ENCODE peak calls at places on chromosomes 12 and 14, in five cellular contexts. G is mesendoderm, O is H1, I is IMR-90, U is H9. E is an unnamed sample.

GRCh38 chr12:28104338-28104737 is 85.9 kb upstream of the CCDC91 start:
- DNase-seq in G (no peak), O (no peak), I (no peak), U (no peak), E (no peak)

GRCh38 chr14:56630707-56631106 is 51.1 kb downstream of the TMEM260 start:
- DNase-seq in G (no peak), O (no peak), I (peak), U (no peak), E (no peak)

GRCh38 chr12:46364777-46365580 is 7.6 kb downstream of the SLC38A2 start:
- DNase-seq in G (no peak), O (no peak), I (peak), U (no peak), E (peak)

GRCh38 chr14:83559721-83560120 is 1970.2 kb upstream of the FLRT2 start:
- DNase-seq in G (no peak), O (no peak), I (peak), U (no peak), E (peak)

GRCh38 chr12:27133022-27133590 is 50.7 kb upstream of the C12orf71 start:
- DNase-seq in G (no peak), O (no peak), I (no peak), U (no peak), E (no peak)

GRCh38 chr12:30824311-30824710 is 69.6 kb upstream of the CAPRIN2 start:
- DNase-seq in G (no peak), O (no peak), I (no peak), U (no peak), E (no peak)

GRCh38 chr14:34628681-34629135 is 1.2 kb downstream of the SNX6 start:
- DNase-seq in G (no peak), O (no peak), I (peak), U (no peak), E (peak)

GRCh38 chr12:15180975-15181683 is 40.1 kb downstream of the RERG start:
- DNase-seq in G (no peak), O (no peak), I (no peak), U (no peak), E (no peak)

GRCh38 chr14:74459981-74460380 is 33.1 kb downstream of the NPC2 start:
- DNase-seq in G (no peak), O (no peak), I (no peak), U (no peak), E (no peak)

GRCh38 chr14:62373889-62374394 is 611.7 kb downstream of the SNAPC1 start:
- DNase-seq in G (no peak), O (no peak), I (peak), U (no peak), E (no peak)

GRCh38 chr14:68506645-68507405 is 286.0 kb downstream of the ZFP36L1 start:
- DNase-seq in G (no peak), O (no peak), I (no peak), U (no peak), E (no peak)

DNA sequence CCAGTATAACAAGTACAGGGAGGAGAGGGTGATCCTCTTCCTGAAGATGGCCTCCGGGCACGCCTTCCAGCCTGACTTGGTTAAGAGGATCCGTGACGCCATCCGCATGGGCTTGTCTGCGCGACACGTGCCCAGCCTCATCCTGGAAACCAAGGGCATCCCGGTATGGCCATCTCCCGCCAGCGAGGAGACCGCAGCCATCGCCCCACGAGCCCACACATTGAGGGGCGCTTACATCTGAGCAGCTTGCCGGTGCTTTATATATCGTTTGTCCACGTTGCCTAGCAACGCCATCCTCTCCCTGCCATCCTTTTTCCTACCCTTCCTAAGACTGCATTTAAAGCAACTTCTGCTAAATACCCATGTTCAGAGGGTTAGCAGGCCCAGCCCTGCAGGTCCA is 71.5 kb downstream of the AACS start:
- DNase-seq in G (no peak), O (no peak), I (no peak), U (no peak), E (no peak)
- H4K8ac ChIP-seq in G (no peak), O (no peak), I (no peak), U (no peak), E (no peak)

DNA sequence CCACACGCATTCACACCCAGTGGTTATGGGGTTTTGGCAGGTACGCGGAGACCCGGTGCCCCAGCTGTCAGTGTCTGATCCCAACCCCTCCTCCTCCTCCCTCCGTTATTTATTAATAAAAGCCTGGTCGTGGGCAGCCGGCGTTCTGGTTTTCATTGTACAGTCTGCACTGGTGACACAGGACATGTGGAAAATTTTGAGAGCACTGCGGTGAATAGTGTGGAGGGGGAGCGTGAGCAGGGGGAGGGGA is 11.5 kb upstream of the IRF2BPL start:
- DNase-seq in G (no peak), O (no peak), I (no peak), U (no peak), E (no peak)
- H2BK120ac ChIP-seq in G (peak), O (no peak), I (peak), U (no peak), E (peak)

GRCh38 chr14:99524804-99525698 is 43.8 kb downstream of the CCNK start:
- DNase-seq in G (peak), O (no peak), I (peak), U (no peak), E (peak)
- H4K8ac ChIP-seq in G (no peak), O (no peak), I (peak), U (no peak), E (peak)

GRCh38 chr14:20799444-20799843 is 3.2 kb downstream of the RNASE1 start:
- DNase-seq in G (no peak), O (no peak), I (no peak), U (no peak), E (no peak)

GRCh38 chr14:20797159-20797558 is 5.5 kb downstream of the RNASE1 start:
- DNase-seq in G (no peak), O (no peak), I (no peak), U (no peak), E (no peak)

GRCh38 chr14:20798932-20799331 is 3.7 kb downstream of the RNASE1 start:
- DNase-seq in G (no peak), O (no peak), I (no peak), U (no peak), E (no peak)

GRCh38 chr14:20799955-20800544 is 2.6 kb downstream of the RNASE1 start:
- DNase-seq in G (peak), O (no peak), I (no peak), U (no peak), E (no peak)

GRCh38 chr14:20798318-20798717 is 4.3 kb downstream of the RNASE1 start:
- DNase-seq in G (no peak), O (no peak), I (no peak), U (no peak), E (no peak)
- H2BK120ac ChIP-seq in G (no peak), O (no peak), I (no peak), U (no peak), E (no peak)

GRCh38 chr12:24798335-24798734 is 150.6 kb downstream of the BCAT1 start:
- DNase-seq in G (no peak), O (no peak), I (no peak), U (no peak), E (no peak)
- H4K8ac ChIP-seq in G (no peak), O (no peak), I (no peak), U (no peak), E (no peak)

DNA sequence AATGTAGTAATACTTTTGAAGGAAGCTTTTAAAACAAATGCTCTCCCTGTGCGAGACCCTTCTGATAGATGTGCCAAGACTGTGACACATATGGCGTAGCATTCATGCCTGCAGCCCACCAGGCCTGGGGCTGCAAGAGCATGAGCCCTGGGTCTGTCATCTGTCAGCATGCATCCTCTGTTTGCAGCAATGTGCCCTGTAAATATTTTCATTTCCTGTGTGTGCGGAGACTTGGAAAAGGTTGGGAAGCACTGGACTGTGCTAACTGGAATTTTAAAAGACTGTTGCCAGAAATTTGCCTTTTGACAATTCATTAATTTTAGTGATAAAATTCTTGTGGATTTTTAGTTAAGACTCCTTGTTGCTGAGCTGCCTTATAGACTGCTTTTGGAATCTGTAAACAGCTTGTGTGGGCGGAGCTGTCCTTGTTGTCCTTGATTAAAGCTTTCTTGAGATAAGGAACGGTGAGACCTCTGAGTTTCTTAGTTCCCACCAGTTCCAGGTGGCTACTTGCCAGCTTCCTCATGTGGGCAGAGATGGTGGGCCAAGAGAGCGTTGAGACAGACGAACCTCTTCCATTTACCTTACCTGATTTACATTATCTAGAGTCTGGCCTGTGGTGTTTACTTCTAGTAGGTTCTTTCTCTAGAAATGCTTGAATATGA is 23.4 kb downstream of the MARK3 start:
- DNase-seq in G (peak), O (no peak), I (peak), U (no peak), E (peak)
- H2BK120ac ChIP-seq in G (no peak), O (no peak), I (no peak), U (no peak), E (no peak)

DNA sequence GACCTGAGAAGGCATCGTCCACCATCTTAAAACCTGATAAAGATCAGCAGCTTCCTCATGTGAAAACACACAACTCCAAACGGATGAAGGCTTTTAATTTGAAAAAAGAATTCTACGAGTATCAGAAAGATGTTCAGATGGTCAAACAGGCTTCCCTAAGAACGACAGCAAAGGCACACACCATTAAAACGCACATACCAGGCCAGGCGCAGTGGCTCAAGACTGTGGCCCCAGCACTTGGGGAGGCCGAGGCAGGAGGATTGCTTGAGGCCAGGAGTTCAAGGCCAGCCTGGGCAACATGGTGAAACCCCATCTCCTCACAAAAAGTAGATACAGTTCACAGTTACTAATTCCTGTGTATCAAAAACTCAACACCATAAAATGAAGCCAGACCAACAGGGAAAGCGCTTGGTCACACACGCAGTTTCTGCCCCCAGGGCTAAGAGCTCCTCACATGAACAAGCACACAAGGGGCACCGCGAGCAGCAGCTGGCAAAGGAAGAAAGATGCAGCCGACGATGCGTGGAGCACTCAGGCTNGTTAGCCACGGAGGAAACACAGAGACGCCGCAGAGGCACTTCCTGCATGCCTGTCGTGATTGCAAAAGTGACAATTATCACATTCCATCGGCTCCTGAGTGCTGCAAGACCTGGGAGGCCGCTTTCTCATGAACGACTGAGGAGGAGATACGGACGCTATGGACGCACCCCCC is 78.0 kb downstream of the NOC4L start:
- DNase-seq in G (peak), O (no peak), I (peak), U (no peak), E (peak)
- H4K8ac ChIP-seq in G (no peak), O (no peak), I (no peak), U (no peak), E (no peak)

GRCh38 chr12:3992945-3993344 is 119.7 kb upstream of the PARP11 start:
- DNase-seq in G (no peak), O (no peak), I (no peak), U (no peak), E (no peak)
- H2BK120ac ChIP-seq in G (no peak), O (no peak), I (no peak), U (no peak), E (no peak)

GRCh38 chr12:56119361-56119796 is 1.3 kb downstream of the ZC3H10 start:
- DNase-seq in G (peak), O (peak), I (peak), U (peak), E (peak)

GRCh38 chr12:56120158-56120846 is 2.2 kb downstream of the ZC3H10 start:
- DNase-seq in G (peak), O (no peak), I (peak), U (no peak), E (no peak)

GRCh38 chr12:56116267-56117081 is at the start of gene RPL41:
- DNase-seq in G (peak), O (peak), I (peak), U (peak), E (peak)

GRCh38 chr12:56118688-56119045 is 601 bp downstream of the ZC3H10 start:
- DNase-seq in G (no peak), O (no peak), I (no peak), U (no peak), E (no peak)

DNA sequence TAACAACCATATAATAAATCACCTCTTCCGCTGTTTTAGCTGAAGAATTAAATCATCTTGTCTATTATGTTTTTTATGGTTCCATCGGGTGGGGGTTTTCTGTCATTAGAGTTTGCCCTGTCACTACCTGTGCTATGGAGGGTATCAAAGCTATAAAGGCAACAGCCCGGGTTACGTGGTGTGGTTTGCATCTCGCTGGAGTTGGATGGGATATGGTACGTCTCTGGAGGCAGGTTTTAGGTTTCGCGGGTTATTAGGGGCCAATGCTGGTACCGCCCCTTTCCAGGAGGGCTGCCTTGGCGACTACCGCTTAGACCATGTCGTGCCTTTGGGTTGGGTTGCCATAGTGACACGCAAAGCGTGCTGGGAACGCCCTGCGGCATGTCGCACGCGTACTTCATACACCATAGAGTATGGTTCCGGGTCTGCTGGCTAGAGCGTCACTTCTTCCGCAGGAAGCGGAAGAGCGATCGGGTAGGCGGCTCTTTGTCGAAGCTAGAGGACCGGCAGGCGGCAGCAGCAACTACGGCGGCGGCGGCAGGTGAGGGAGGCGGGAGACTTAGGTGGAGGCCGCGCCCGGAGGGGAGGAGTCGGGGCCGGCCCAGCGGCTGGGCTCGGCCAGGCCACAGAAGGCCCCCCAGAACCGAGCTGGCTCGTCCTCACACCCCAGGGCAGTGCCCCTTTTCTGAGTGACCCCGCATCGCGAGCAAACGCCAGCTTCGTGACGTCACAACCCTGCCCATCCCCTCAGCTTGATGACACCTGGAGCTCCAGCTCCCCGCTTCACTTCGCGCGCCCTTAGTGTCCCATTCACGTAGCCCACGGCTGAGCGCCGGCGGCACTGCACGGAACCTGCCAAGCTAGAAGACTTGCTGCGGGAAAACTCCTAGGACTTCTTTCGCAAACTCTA is at the start of gene ZC3H10:
- DNase-seq in G (peak), O (peak), I (peak), U (peak), E (peak)
- H4K8ac ChIP-seq in G (no peak), O (no peak), I (peak), U (no peak), E (peak)

E was measured in mesenchymal stem cell.